ENCODE peak calls at places on chromosomes 3 and 15, in five cellular contexts. F is COR-L47; S is stimulated activated CD8-positive, alpha-beta memory T cell treated with anti-CD3 and anti-CD28 coated beads, Interleukin-4, amount 100 ng/mL, for 4 hours; X is hepatocyte; Y is NCI-H774. E is an unnamed sample.

GRCh38 chr15:61621146-61621545 is 392.0 kb upstream of the RORA start:
- DNase-seq in F (peak; percentile 48), S (no peak), X (peak; percentile 69), Y (peak; percentile 42), E (peak; percentile 14)

GRCh38 chr3:13708871-13709595 is 160.1 kb downstream of the FBLN2 start:
- DNase-seq in F (no peak), S (no peak), X (no peak), Y (no peak), E (no peak)

GRCh38 chr3:169256027-169256426 is 407.5 kb downstream of the MECOM start:
- DNase-seq in F (no peak), S (no peak), X (no peak), Y (no peak), E (no peak)

GRCh38 chr15:80803580-80804525 is 24.7 kb downstream of the CEMIP start:
- DNase-seq in F (no peak), S (no peak), X (no peak), Y (no peak), E (no peak)

GRCh38 chr3:197750396-197750831 is 731 bp downstream of the FYTTD1 start:
- DNase-seq in F (peak; percentile 63), S (peak; percentile 27), X (peak; percentile 85), Y (peak; percentile 33), E (peak; percentile 78)

GRCh38 chr3:82015241-82015640 is 253.8 kb upstream of the GBE1 start:
- DNase-seq in F (no peak), S (no peak), X (no peak), Y (no peak), E (no peak)

GRCh38 chr15:79595995-79596622 is 164.0 kb downstream of the MINAR1 start:
- DNase-seq in F (peak; percentile 90), S (no peak), X (peak; percentile 92), Y (peak; percentile 80), E (peak; percentile 89)

GRCh38 chr3:23283625-23284024 is 80.5 kb downstream of the UBE2E2 start:
- DNase-seq in F (no peak), S (no peak), X (no peak), Y (no peak), E (no peak)

GRCh38 chr15:92801412-92801773 is 98.7 kb upstream of the CHD2 start:
- DNase-seq in F (no peak), S (no peak), X (no peak), Y (no peak), E (no peak)

GRCh38 chr15:47432831-47433230 is 284.5 kb upstream of the SEMA6D start:
- DNase-seq in F (no peak), S (no peak), X (no peak), Y (no peak), E (no peak)

GRCh38 chr3:189570916-189571315 is 60.3 kb upstream of the TP63 start:
- DNase-seq in F (no peak), S (no peak), X (no peak), Y (no peak), E (no peak)

GRCh38 chr3:194112120-194113106 is 23.5 kb upstream of the HES1 start:
- DNase-seq in F (peak; percentile 14), S (no peak), X (peak; percentile 89), Y (peak; percentile 89), E (peak; percentile 94)

GRCh38 chr3:38138347-38139190 is at the start of gene MYD88:
- DNase-seq in F (no peak), S (peak; percentile 84), X (peak; percentile 84), Y (peak; percentile 4), E (peak; percentile 67)

GRCh38 chr3:143171141-143171651 is 51.6 kb downstream of the CHST2 start:
- DNase-seq in F (no peak), S (no peak), X (no peak), Y (no peak), E (no peak)

GRCh38 chr15:24761704-24762302 is 86.2 kb downstream of the NPAP1 start:
- DNase-seq in F (no peak), S (no peak), X (no peak), Y (no peak), E (peak; percentile 2)

GRCh38 chr15:51267714-51268105 is 70.7 kb downstream of the CYP19A1 start:
- DNase-seq in F (peak; percentile 58), S (no peak), X (no peak), Y (no peak), E (peak; percentile 79)

GRCh38 chr15:93168913-93169312 is 79.9 kb upstream of the RGMA start:
- DNase-seq in F (no peak), S (no peak), X (no peak), Y (no peak), E (no peak)

GRCh38 chr3:146953523-146954125 is 348.5 kb upstream of the PLSCR5 start:
- DNase-seq in F (no peak), S (no peak), X (no peak), Y (no peak), E (no peak)

GRCh38 chr3:10310578-10310977 is 10.3 kb downstream of the SEC13 start:
- DNase-seq in F (no peak), S (no peak), X (no peak), Y (no peak), E (no peak)

GRCh38 chr3:141331370-141332318 is 36.7 kb upstream of the ZBTB38 start:
- DNase-seq in F (no peak), S (no peak), X (peak; percentile 84), Y (no peak), E (no peak)

GRCh38 chr3:129824926-129825541 is 68.5 kb downstream of the TMCC1 start:
- DNase-seq in F (peak; percentile 69), S (no peak), X (peak; percentile 72), Y (peak; percentile 34), E (peak; percentile 67)

GRCh38 chr15:67048281-67049279 is 16.8 kb upstream of the SMAD3 start:
- DNase-seq in F (no peak), S (no peak), X (peak; percentile 92), Y (no peak), E (no peak)